ENCODE peak calls at places on chromosomes 2 and 18, in ten cellular contexts. O is RWPE1, Q is AG04450, C is fibroblast of villous mesenchyme, A is suprapubic skin, Z is brain microvascular endothelial cell, M is WTC11, J is upper lobe of right lung, Y is stomach, N is glutamatergic neuron. V is an unnamed sample.

GRCh38 chr18:34938102-34938501 is 103.1 kb upstream of the MAPRE2 start:
- DNase-seq in Q (no peak), N (no peak), M (no peak), Z (no peak), O (no peak), A (no peak), Y (no peak), C (no peak), J (no peak), V (no peak)

GRCh38 chr2:153880926-153881325 is 9.2 kb downstream of the GALNT13 start:
- DNase-seq in O (no peak), Y (no peak), C (no peak), Q (no peak), N (no peak), A (no peak), Z (no peak), M (no peak), J (no peak), V (no peak)

GRCh38 chr2:189826039-189826438 is 41.8 kb downstream of the PMS1 start:
- DNase-seq in Z (no peak), C (no peak), A (no peak), O (no peak), J (no peak), N (no peak), Q (no peak), M (no peak), Y (no peak), V (no peak)

GRCh38 chr2:31287681-31288080 is 53.7 kb downstream of the EHD3 start:
- DNase-seq in A (no peak), C (peak), Q (no peak), N (no peak), O (no peak), M (no peak), J (no peak), Y (no peak), Z (peak), V (no peak)

GRCh38 chr2:32291746-32292145 is 14.0 kb downstream of the YIPF4 start:
- DNase-seq in Z (no peak), C (no peak), Y (peak), N (no peak), J (no peak), O (no peak), M (no peak), Q (no peak), A (no peak), V (no peak)

GRCh38 chr2:96727431-96727830 is 12.4 kb downstream of the LMAN2L start:
- DNase-seq in C (peak), Y (no peak), N (no peak), O (no peak), J (no peak), M (no peak), Z (no peak), Q (no peak), A (no peak), V (no peak)

GRCh38 chr2:172962824-172963223 is 112.8 kb upstream of the MAP3K20 start:
- DNase-seq in C (peak), Y (no peak), O (no peak), Q (no peak), J (no peak), N (no peak), A (no peak), Z (peak), M (no peak), V (no peak)

GRCh38 chr2:229313591-229313990 is 42.5 kb upstream of the PID1 start:
- DNase-seq in O (peak), Z (peak), A (no peak), M (no peak), C (peak), Q (no peak), N (no peak), J (no peak), Y (no peak), V (no peak)

GRCh38 chr2:154720642-154721041 is 22.1 kb downstream of the KCNJ3 start:
- DNase-seq in M (no peak), Z (no peak), Y (no peak), N (no peak), A (no peak), O (no peak), J (no peak), C (no peak), Q (no peak), V (no peak)

GRCh38 chr2:222946700-222947278 is 86.0 kb downstream of the ACSL3 start:
- DNase-seq in A (no peak), Q (no peak), M (no peak), J (no peak), Z (peak), O (no peak), C (peak), Y (no peak), N (no peak), V (no peak)

GRCh38 chr2:74293191-74294065 is 49.8 kb downstream of the SLC4A5 start:
- DNase-seq in M (no peak), C (no peak), N (no peak), Y (no peak), J (no peak), Q (no peak), A (no peak), Z (no peak), O (no peak), V (no peak)

GRCh38 chr18:78523850-78524249 is 455.8 kb upstream of the SALL3 start:
- DNase-seq in C (no peak), Q (no peak), M (no peak), Y (no peak), N (no peak), O (no peak), J (no peak), Z (no peak), A (peak), V (no peak)

GRCh38 chr2:176395273-176395854 is 126.1 kb downstream of the MTX2 start:
- DNase-seq in O (peak), Z (no peak), C (no peak), Q (no peak), Y (no peak), A (no peak), N (no peak), J (no peak), M (no peak), V (no peak)

GRCh38 chr2:225122007-225122406 is 79.7 kb upstream of the DOCK10 start:
- DNase-seq in M (no peak), N (no peak), A (no peak), Z (no peak), O (no peak), Y (no peak), Q (no peak), J (no peak), C (no peak), V (no peak)

GRCh38 chr2:148930046-148930775 is 55.2 kb downstream of the KIF5C start:
- DNase-seq in M (no peak), J (no peak), O (no peak), Q (no peak), C (peak), N (no peak), Z (peak), Y (no peak), A (no peak), V (no peak)

GRCh38 chr2:174607584-174607983 is 10.0 kb upstream of the WIPF1 start:
- DNase-seq in Z (no peak), M (no peak), J (no peak), C (no peak), A (no peak), Q (no peak), O (no peak), Y (no peak), N (no peak), V (no peak)

GRCh38 chr18:1848716-1849115 is 722.6 kb downstream of the METTL4 start:
- DNase-seq in J (no peak), A (no peak), Q (no peak), Z (no peak), M (no peak), C (no peak), Y (no peak), N (no peak), O (peak), V (no peak)

GRCh38 chr18:34789768-34790344 is 79.8 kb downstream of the DTNA start:
- DNase-seq in N (no peak), O (no peak), Y (no peak), J (no peak), A (no peak), Z (no peak), C (no peak), Q (no peak), M (no peak), V (no peak)

GRCh38 chr2:194166818-194167217 is 1490.2 kb upstream of the SLC39A10 start:
- DNase-seq in J (no peak), M (no peak), N (peak), C (peak), A (no peak), Q (no peak), Z (no peak), Y (no peak), O (no peak), V (no peak)

GRCh38 chr18:59988098-59988706 is 88.4 kb downstream of the PMAIP1 start:
- DNase-seq in J (no peak), N (peak), Z (peak), M (peak), A (no peak), Q (peak), Y (peak), C (peak), O (peak), V (no peak)

GRCh38 chr18:524496-524895 is 24.0 kb upstream of the COLEC12 start:
- DNase-seq in M (no peak), N (no peak), Z (no peak), O (no peak), Q (peak), Y (no peak), C (peak), J (no peak), A (no peak), V (no peak)

GRCh38 chr2:52831216-52831615 is 936.4 kb upstream of the CHAC2 start:
- DNase-seq in Z (no peak), M (no peak), A (no peak), N (no peak), J (no peak), Q (no peak), C (no peak), Y (no peak), O (no peak), V (no peak)

GRCh38 chr18:75360206-75360605 is 67.3 kb downstream of the SMIM21 start:
- DNase-seq in Q (no peak), O (no peak), Y (no peak), A (no peak), M (peak), Z (no peak), N (no peak), J (no peak), C (no peak), V (no peak)

GRCh38 chr2:210544191-210544590 is 12.2 kb upstream of the CPS1 start:
- DNase-seq in Q (no peak), C (no peak), O (no peak), Y (no peak), M (no peak), A (no peak), N (no peak), J (no peak), Z (no peak), V (no peak)

GRCh38 chr2:21317131-21317530 is 193.4 kb downstream of the TDRD15 start:
- DNase-seq in Q (no peak), Z (peak), A (no peak), N (peak), J (no peak), O (peak), M (peak), Y (peak), C (peak), V (no peak)

GRCh38 chr2:14475994-14476393 is 156.5 kb upstream of the LRATD1 start:
- DNase-seq in Q (no peak), C (no peak), O (no peak), J (no peak), Y (no peak), Z (no peak), N (no peak), M (no peak), A (no peak), V (no peak)

GRCh38 chr2:134468776-134469175 is 214.9 kb downstream of the MGAT5 start:
- DNase-seq in Y (peak), M (no peak), O (no peak), N (no peak), Z (no peak), C (no peak), A (no peak), J (no peak), Q (no peak), V (no peak)

GRCh38 chr2:109332880-109333279 is 203.9 kb downstream of the SH3RF3 start:
- DNase-seq in J (peak), C (no peak), O (no peak), Z (no peak), A (no peak), M (no peak), Y (no peak), N (no peak), Q (no peak), V (no peak)

GRCh38 chr2:109331081-109331480 is 202.1 kb downstream of the SH3RF3 start:
- DNase-seq in O (no peak), M (no peak), Z (no peak), Y (no peak), N (no peak), J (no peak), Q (no peak), C (no peak), A (no peak), V (no peak)

GRCh38 chr2:109331864-109332848 is 203.2 kb downstream of the SH3RF3 start:
- DNase-seq in C (peak), O (peak), Q (peak), N (no peak), M (peak), Y (peak), A (peak), J (peak), Z (peak), V (no peak)

GRCh38 chr2:109335586-109336266 is 206.7 kb downstream of the SH3RF3 start:
- DNase-seq in M (no peak), A (no peak), N (no peak), Q (no peak), J (no peak), C (peak), Y (no peak), O (no peak), Z (peak), V (no peak)

DNA sequence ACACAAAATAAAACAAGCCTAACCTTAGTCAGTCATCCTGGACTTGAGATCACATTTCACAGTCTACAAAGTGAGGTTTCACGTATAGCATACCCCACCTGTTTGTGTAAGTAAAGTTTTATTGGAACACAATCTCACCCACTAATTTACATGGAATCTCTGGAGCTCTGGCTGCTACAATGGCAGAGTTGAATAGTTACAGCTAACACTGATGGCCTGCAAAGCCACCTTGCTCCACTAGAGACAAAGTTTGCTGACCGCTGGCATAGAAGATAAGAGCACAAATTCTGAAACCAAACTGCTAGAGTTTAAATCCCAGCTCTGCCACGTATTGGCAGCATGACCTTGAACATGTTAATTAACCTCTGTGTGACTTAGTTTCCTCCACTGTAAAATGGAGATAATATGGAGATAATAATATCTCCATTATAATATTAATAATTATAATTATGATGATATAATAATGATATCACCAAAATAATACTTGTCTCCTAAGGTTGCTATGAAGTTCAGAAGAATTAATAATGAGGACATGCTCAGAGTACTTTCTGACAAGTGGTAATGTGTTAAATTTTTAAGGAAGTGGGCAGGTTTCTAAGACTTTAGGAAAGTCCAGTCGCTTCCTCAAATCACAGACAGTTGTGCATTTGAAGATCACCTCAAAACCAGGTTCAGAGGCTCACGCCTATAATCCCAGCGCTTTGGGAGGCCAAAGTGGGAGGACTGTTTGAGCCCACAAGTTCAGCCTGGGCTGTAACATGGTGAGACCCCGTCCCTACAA is 204.6 kb downstream of the SH3RF3 start:
- DNase-seq in C (peak), N (no peak), Q (no peak), Z (peak), Y (no peak), M (no peak), O (no peak), J (no peak), A (no peak), V (no peak)
- TF ChIP-seq CTCF in C (peak), N (peak), Q (peak), Z (peak), Y (no peak), M (no peak), O (no peak), J (peak), A (no peak), V (peak)

GRCh38 chr18:79933765-79934164 is 17.7 kb downstream of the SLC66A2 start:
- DNase-seq in Q (no peak), Z (peak), N (peak), M (peak), J (peak), O (no peak), C (peak), Y (no peak), A (peak), V (peak)
- TF ChIP-seq CTCF in Q (no peak), Z (peak), N (peak), M (peak), J (peak), O (no peak), C (peak), Y (no peak), A (no peak), V (peak)

GRCh38 chr18:45383228-45383627 is 232.0 kb upstream of the SLC14A2 start:
- DNase-seq in N (no peak), Y (no peak), O (no peak), J (no peak), M (no peak), Q (no peak), C (no peak), Z (no peak), A (no peak), V (no peak)

GRCh38 chr18:45378933-45379332 is 236.3 kb upstream of the SLC14A2 start:
- DNase-seq in M (no peak), Y (no peak), Z (no peak), C (no peak), A (no peak), Q (no peak), N (no peak), O (no peak), J (no peak), V (no peak)

GRCh38 chr18:45386256-45386655 is 229.0 kb upstream of the SLC14A2 start:
- DNase-seq in Y (no peak), Z (peak), Q (no peak), A (no peak), J (no peak), C (peak), M (peak), O (no peak), N (peak), V (no peak)

GRCh38 chr18:45379903-45380302 is 235.4 kb upstream of the SLC14A2 start:
- DNase-seq in Q (no peak), M (no peak), C (no peak), J (no peak), O (no peak), Z (no peak), N (no peak), Y (no peak), A (no peak), V (no peak)

DNA sequence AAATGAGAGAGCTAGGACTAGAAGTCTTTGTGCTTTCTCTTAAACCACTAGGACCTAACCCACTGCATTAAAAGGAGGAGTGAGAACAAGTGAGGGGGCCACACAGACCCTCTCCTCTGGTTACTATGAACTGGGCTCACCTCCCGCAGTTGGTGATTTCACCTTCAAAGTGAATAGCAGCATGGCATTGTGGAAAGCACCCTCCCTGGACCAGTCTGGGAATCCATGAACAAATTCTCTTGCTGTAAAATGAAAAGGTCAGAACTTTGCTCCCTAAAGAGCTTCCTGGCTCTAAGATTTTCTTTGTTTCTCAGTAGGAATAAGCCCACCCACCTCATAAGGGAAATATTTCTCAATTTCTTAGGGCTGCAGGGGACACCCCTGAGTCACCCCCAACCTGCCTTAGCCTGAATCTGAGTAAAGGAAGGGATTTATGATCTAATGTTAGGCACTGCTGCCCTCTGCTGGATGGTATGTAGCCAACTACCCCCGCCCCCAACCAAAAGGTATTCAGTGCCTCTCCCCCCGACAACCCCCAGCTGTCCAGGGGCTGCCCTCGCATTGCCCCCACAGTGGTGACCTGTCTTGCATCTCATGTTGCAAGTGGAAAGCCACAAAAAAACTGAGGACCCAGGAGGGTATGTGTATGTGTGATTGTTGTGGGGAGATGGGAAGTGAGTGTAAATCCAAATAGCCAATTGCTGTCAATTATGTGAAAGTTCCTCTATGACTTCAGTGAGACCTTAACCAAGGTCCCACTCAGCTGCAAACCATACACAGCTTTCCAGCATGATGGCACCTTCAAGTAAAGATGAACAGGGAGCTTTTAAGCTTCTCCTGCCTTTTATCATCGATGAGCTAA is 230.9 kb upstream of the SLC14A2 start:
- DNase-seq in M (peak), O (peak), C (peak), J (no peak), Z (peak), Q (no peak), N (peak), A (no peak), Y (peak), V (no peak)
- TF ChIP-seq CTCF in M (peak), O (peak), C (peak), J (peak), Z (peak), Q (peak), N (peak), A (peak), Y (peak), V (peak)

GRCh38 chr2:9332853-9333245 is 90.5 kb downstream of the ITGB1BP1 start:
- DNase-seq in Q (no peak), Y (no peak), C (peak), A (no peak), Z (no peak), O (no peak), J (no peak), N (no peak), M (no peak), V (no peak)

GRCh38 chr2:9334722-9335121 is 88.6 kb downstream of the ITGB1BP1 start:
- DNase-seq in J (no peak), N (no peak), Z (no peak), M (no peak), Q (no peak), Y (no peak), A (no peak), C (no peak), O (no peak), V (no peak)

GRCh38 chr2:9335322-9335754 is 88.0 kb downstream of the ITGB1BP1 start:
- DNase-seq in A (no peak), O (no peak), M (no peak), Z (no peak), C (no peak), Q (no peak), J (no peak), N (no peak), Y (no peak), V (no peak)

GRCh38 chr2:9332136-9332852 is 91.0 kb downstream of the ITGB1BP1 start:
- DNase-seq in Y (no peak), Z (no peak), C (no peak), N (no peak), Q (no peak), A (no peak), J (no peak), O (no peak), M (no peak), V (no peak)

DNA sequence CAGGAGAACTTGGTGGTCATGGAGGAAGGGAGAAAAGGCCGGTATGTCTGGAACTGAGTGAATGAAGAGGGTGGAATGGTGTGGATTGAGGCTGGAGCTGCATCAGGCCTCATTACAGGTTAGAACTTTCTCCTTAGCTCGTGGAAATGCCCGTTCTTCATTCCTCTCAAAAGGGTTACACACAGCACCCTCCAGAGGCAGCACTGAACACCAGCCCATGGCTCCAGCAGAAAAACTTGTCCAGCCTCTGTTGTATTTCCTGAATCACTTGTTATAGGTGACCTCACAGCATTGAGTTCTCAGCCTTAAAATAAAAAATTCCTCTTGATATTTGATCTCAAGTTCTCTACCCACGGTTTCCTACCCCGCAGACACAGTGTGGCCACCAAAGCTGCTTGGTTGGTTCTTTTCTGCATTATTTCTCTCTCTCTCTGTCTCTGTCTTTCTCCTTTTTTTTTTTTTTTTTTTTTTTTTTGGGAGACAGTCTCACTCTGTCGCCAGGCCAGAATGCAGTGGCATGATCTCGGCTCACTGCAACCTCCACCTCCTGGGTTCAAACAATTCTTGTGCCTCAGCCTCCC is 89.6 kb downstream of the ITGB1BP1 start:
- DNase-seq in J (no peak), Z (peak), O (peak), M (peak), N (peak), Q (peak), Y (peak), C (peak), A (no peak), V (no peak)
- TF ChIP-seq CTCF in J (peak), Z (peak), O (peak), M (no peak), N (no peak), Q (peak), Y (peak), C (peak), A (peak), V (peak)